ENCODE peak calls at places on chromosome X, in eight cellular contexts. K is K562, O is prostate gland, Y is suprapubic skin, P is spleen, S is HCT116, F is breast epithelium, U is stomach. L is an unnamed sample.

GRCh38 chrX:68995780-68996551 is 167.1 kb downstream of the EFNB1 start:
- DNase-seq in P (no peak), F (no peak), S (no peak), O (no peak), Y (peak), U (no peak), K (no peak), L (peak)

GRCh38 chrX:68307767-68308166 is 125.5 kb downstream of the OPHN1 start:
- DNase-seq in Y (no peak), U (no peak), K (no peak), P (no peak), S (peak), F (no peak), O (peak), L (no peak)

GRCh38 chrX:73577368-73577767 is 14.4 kb downstream of the CHIC1 start:
- DNase-seq in K (no peak), P (no peak), F (no peak), O (no peak), U (no peak), S (no peak), Y (no peak), L (no peak)

GRCh38 chrX:48713847-48714246 is 17.3 kb downstream of the SUV39H1 start:
- DNase-seq in F (no peak), S (no peak), O (no peak), P (no peak), K (no peak), U (no peak), Y (no peak), L (no peak)

GRCh38 chrX:136920001-136920400 is 39.5 kb upstream of the RBMX start:
- DNase-seq in O (no peak), K (no peak), S (no peak), Y (no peak), U (no peak), P (no peak), F (no peak), L (no peak)

GRCh38 chrX:143873343-143873742 is 10.5 kb upstream of the UBE2NL start:
- DNase-seq in U (no peak), P (no peak), F (no peak), K (no peak), Y (no peak), O (no peak), S (no peak), L (no peak)

GRCh38 chrX:53356186-53356585 is 66.3 kb downstream of the SMC1A start:
- DNase-seq in K (peak), P (no peak), U (no peak), S (no peak), F (no peak), Y (no peak), O (no peak), L (no peak)

GRCh38 chrX:96713303-96713702 is 28.7 kb downstream of the DIAPH2 start:
- DNase-seq in U (no peak), F (no peak), P (no peak), K (no peak), Y (no peak), O (no peak), S (no peak), L (peak)

GRCh38 chrX:4277122-4277521 is 563.7 kb upstream of the PRKX start:
- DNase-seq in K (no peak), O (no peak), U (no peak), P (no peak), Y (no peak), F (no peak), S (no peak), L (no peak)

GRCh38 chrX:134460861-134461218 is 875 bp downstream of the HPRT1 start:
- DNase-seq in O (no peak), F (no peak), P (no peak), K (no peak), S (no peak), U (no peak), Y (no peak), L (no peak)

GRCh38 chrX:68978211-68978780 is 149.5 kb downstream of the EFNB1 start:
- DNase-seq in S (no peak), F (no peak), U (no peak), O (peak), K (no peak), Y (no peak), P (no peak), L (no peak)

GRCh38 chrX:15495801-15496200 is 2.7 kb upstream of the PIR start:
- DNase-seq in Y (no peak), U (no peak), O (no peak), F (no peak), S (no peak), K (no peak), P (no peak), L (no peak)

GRCh38 chrX:83495882-83496281 is 12.2 kb upstream of the POU3F4 start:
- DNase-seq in F (no peak), Y (no peak), U (no peak), O (no peak), P (no peak), K (no peak), S (no peak), L (no peak)

GRCh38 chrX:153379971-153380581 is 21.1 kb downstream of the PNMA6E start:
- DNase-seq in O (no peak), U (no peak), Y (no peak), P (no peak), F (no peak), S (no peak), K (no peak), L (no peak)
- TF ChIP-seq POLR2A in O (no peak), U (no peak), Y (no peak), P (no peak), F (no peak), S (no peak), K (no peak), L (no peak)

GRCh38 chrX:43666301-43666912 is 10.3 kb downstream of the MAOA start:
- DNase-seq in Y (no peak), U (no peak), K (no peak), F (no peak), P (no peak), S (no peak), O (no peak), L (no peak)
- H3K27ac ChIP-seq in Y (no peak), U (no peak), K (no peak), F (no peak), P (no peak), S (no peak), O (no peak), L (no peak)

DNA sequence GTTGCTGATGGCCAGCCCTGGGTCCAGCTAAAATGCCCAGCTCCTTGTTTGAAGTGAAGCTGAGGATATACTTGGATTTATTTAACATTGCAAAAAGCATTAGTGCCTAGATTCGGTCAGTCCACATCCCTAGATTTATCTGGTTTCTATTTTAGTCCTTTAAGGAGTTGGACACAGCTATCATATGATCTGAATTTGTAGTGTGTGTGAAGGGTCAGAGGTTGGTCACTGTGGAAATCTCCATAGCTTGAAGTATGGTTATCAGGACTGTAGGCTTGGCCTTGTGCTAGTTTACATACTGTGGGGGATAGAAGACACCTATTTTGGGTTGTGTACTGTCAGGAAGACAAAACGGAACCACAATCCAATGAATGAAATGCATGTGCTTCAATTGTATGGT is 28.8 kb downstream of the NLGN3 start:
- DNase-seq in O (no peak), U (no peak), Y (no peak), S (no peak), F (no peak), P (no peak), K (no peak), L (no peak)
- TF ChIP-seq POLR2AphosphoS5 in O (no peak), U (no peak), Y (no peak), S (no peak), F (no peak), P (no peak), K (no peak), L (no peak)

DNA sequence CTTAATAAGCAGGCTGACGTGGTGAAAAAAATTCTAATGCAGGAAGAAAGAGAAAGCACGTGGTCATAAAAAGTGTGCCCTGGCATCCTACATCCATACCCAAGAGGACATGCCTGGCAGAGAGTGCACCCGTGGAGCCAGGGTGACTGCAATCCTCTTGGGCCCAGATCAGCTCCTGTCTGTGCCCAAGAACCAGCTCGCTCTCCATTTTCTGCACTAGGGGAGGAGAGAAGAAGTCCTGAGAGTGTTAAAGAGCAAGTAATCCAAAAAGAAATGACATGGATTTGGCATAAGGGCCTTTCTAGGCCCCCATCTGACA is 483.1 kb downstream of the BCOR start:
- DNase-seq in Y (no peak), O (peak), S (no peak), F (no peak), K (no peak), P (no peak), U (no peak), L (no peak)
- TF ChIP-seq POLR2A in Y (no peak), O (no peak), S (no peak), F (no peak), K (no peak), P (no peak), U (no peak), L (no peak)